ENCODE peak calls at places on chromosomes 5 and 9, in seven cellular contexts. One of them, this sample, is unnamed.

GRCh38 chr9:129852575-129852974 is 17.3 kb downstream of the USP20 start:
- DNase-seq in MCF 10A: no peak
- DNase-seq in iPS-NIHi11: no peak
- DNase-seq in mucosa of gallbladder: no peak
- DNase-seq in T-cell: no peak
- DNase-seq in COR-L47: no peak
- DNase-seq in AML-193: no peak
- DNase-seq in this sample: no peak

GRCh38 chr5:120476063-120476462 is 12.0 kb downstream of the PRR16 start:
- DNase-seq in MCF 10A: no peak
- DNase-seq in iPS-NIHi11: no peak
- DNase-seq in mucosa of gallbladder: no peak
- DNase-seq in T-cell: no peak
- DNase-seq in COR-L47: no peak
- DNase-seq in AML-193: no peak
- DNase-seq in this sample: no peak

GRCh38 chr5:127517110-127517479 is 345 bp upstream of the PRRC1 start:
- DNase-seq in MCF 10A: no peak
- DNase-seq in iPS-NIHi11: no peak
- DNase-seq in mucosa of gallbladder: no peak
- DNase-seq in T-cell: no peak
- DNase-seq in COR-L47: no peak
- DNase-seq in AML-193: peak; percentile 63
- DNase-seq in this sample: no peak

GRCh38 chr9:91489391-91489899 is 65.8 kb upstream of the NFIL3 start:
- DNase-seq in MCF 10A: no peak
- DNase-seq in iPS-NIHi11: no peak
- DNase-seq in mucosa of gallbladder: no peak
- DNase-seq in T-cell: no peak
- DNase-seq in COR-L47: no peak
- DNase-seq in AML-193: no peak
- DNase-seq in this sample: no peak

GRCh38 chr5:343461-344401 is 22.2 kb downstream of the AHRR start:
- DNase-seq in MCF 10A: peak; percentile 63
- DNase-seq in iPS-NIHi11: peak; percentile 82
- DNase-seq in mucosa of gallbladder: peak; percentile 48
- DNase-seq in T-cell: peak; percentile 12
- DNase-seq in COR-L47: peak; percentile 65
- DNase-seq in AML-193: no peak
- DNase-seq in this sample: peak; percentile 51

GRCh38 chr9:115992834-115993233 is 160.8 kb upstream of the PAPPA start:
- DNase-seq in MCF 10A: peak; percentile 17
- DNase-seq in iPS-NIHi11: no peak
- DNase-seq in mucosa of gallbladder: no peak
- DNase-seq in T-cell: no peak
- DNase-seq in COR-L47: no peak
- DNase-seq in AML-193: no peak
- DNase-seq in this sample: peak; percentile 24

GRCh38 chr9:119951090-119951489 is 581.9 kb upstream of the BRINP1 start:
- DNase-seq in MCF 10A: no peak
- DNase-seq in iPS-NIHi11: no peak
- DNase-seq in mucosa of gallbladder: no peak
- DNase-seq in T-cell: no peak
- DNase-seq in COR-L47: no peak
- DNase-seq in AML-193: no peak
- DNase-seq in this sample: peak; percentile 51

GRCh38 chr5:104297076-104297475 is 734.5 kb upstream of the NUDT12 start:
- DNase-seq in MCF 10A: no peak
- DNase-seq in iPS-NIHi11: no peak
- DNase-seq in mucosa of gallbladder: no peak
- DNase-seq in T-cell: no peak
- DNase-seq in COR-L47: no peak
- DNase-seq in AML-193: no peak
- DNase-seq in this sample: peak; percentile 67

GRCh38 chr9:127451681-127452480 is 571 bp downstream of the LRSAM1 start:
- DNase-seq in MCF 10A: peak; percentile 55
- DNase-seq in iPS-NIHi11: peak; percentile 70
- DNase-seq in mucosa of gallbladder: peak; percentile 16
- DNase-seq in T-cell: peak; percentile 28
- DNase-seq in COR-L47: peak; percentile 27
- DNase-seq in AML-193: peak; percentile 19
- DNase-seq in this sample: peak; percentile 59

GRCh38 chr9:38126730-38127129 is 57.7 kb upstream of the SHB start:
- DNase-seq in MCF 10A: peak; percentile 9
- DNase-seq in iPS-NIHi11: no peak
- DNase-seq in mucosa of gallbladder: no peak
- DNase-seq in T-cell: no peak
- DNase-seq in COR-L47: peak; percentile 70
- DNase-seq in AML-193: no peak
- DNase-seq in this sample: no peak

GRCh38 chr9:129557192-129558036 is 63.5 kb downstream of the C9orf50 start:
- DNase-seq in MCF 10A: no peak
- DNase-seq in iPS-NIHi11: peak; percentile 91
- DNase-seq in mucosa of gallbladder: peak; percentile 44
- DNase-seq in T-cell: no peak
- DNase-seq in COR-L47: no peak
- DNase-seq in AML-193: no peak
- DNase-seq in this sample: peak; percentile 98

GRCh38 chr5:38780950-38781349 is 64.9 kb upstream of the OSMR start:
- DNase-seq in MCF 10A: peak; percentile 88
- DNase-seq in iPS-NIHi11: no peak
- DNase-seq in mucosa of gallbladder: peak; percentile 72
- DNase-seq in T-cell: no peak
- DNase-seq in COR-L47: no peak
- DNase-seq in AML-193: no peak
- DNase-seq in this sample: no peak

GRCh38 chr9:134179595-134179917 is 15.2 kb upstream of the RNU6ATAC start:
- DNase-seq in MCF 10A: no peak
- DNase-seq in iPS-NIHi11: no peak
- DNase-seq in mucosa of gallbladder: no peak
- DNase-seq in T-cell: no peak
- DNase-seq in COR-L47: no peak
- DNase-seq in AML-193: no peak
- DNase-seq in this sample: no peak

GRCh38 chr9:101027733-101028345 is 688 bp upstream of the PLPPR1 start:
- DNase-seq in MCF 10A: no peak
- DNase-seq in iPS-NIHi11: no peak
- DNase-seq in mucosa of gallbladder: no peak
- DNase-seq in T-cell: no peak
- DNase-seq in COR-L47: no peak
- DNase-seq in AML-193: no peak
- DNase-seq in this sample: no peak

GRCh38 chr9:135342206-135343130 is 137.1 kb upstream of the PPP1R26 start:
- DNase-seq in MCF 10A: no peak
- DNase-seq in iPS-NIHi11: no peak
- DNase-seq in mucosa of gallbladder: no peak
- DNase-seq in T-cell: no peak
- DNase-seq in COR-L47: no peak
- DNase-seq in AML-193: no peak
- DNase-seq in this sample: no peak

GRCh38 chr5:133753856-133754255 is 141.5 kb upstream of the FSTL4 start:
- DNase-seq in MCF 10A: peak; percentile 84
- DNase-seq in iPS-NIHi11: no peak
- DNase-seq in mucosa of gallbladder: no peak
- DNase-seq in T-cell: no peak
- DNase-seq in COR-L47: no peak
- DNase-seq in AML-193: no peak
- DNase-seq in this sample: no peak

GRCh38 chr5:138448481-138449398 is 9.9 kb downstream of the REEP2 start:
- DNase-seq in MCF 10A: peak; percentile 56
- DNase-seq in iPS-NIHi11: peak; percentile 72
- DNase-seq in mucosa of gallbladder: no peak
- DNase-seq in T-cell: no peak
- DNase-seq in COR-L47: peak; percentile 99
- DNase-seq in AML-193: no peak
- DNase-seq in this sample: peak; percentile 73

GRCh38 chr9:37512439-37512838 is 26.7 kb downstream of the POLR1E start:
- DNase-seq in MCF 10A: no peak
- DNase-seq in iPS-NIHi11: no peak
- DNase-seq in mucosa of gallbladder: no peak
- DNase-seq in T-cell: peak; percentile 67
- DNase-seq in COR-L47: no peak
- DNase-seq in AML-193: no peak
- DNase-seq in this sample: peak; percentile 25

GRCh38 chr5:73792687-73793320 is 166.8 kb downstream of the ARHGEF28 start:
- DNase-seq in MCF 10A: peak; percentile 79
- DNase-seq in iPS-NIHi11: peak; percentile 79
- DNase-seq in mucosa of gallbladder: peak; percentile 76
- DNase-seq in T-cell: peak; percentile 50
- DNase-seq in COR-L47: peak; percentile 37
- DNase-seq in AML-193: peak; percentile 65
- DNase-seq in this sample: peak; percentile 75

GRCh38 chr9:98998441-98999151 is 54.9 kb downstream of the COL15A1 start:
- DNase-seq in MCF 10A: peak; percentile 69
- DNase-seq in iPS-NIHi11: peak; percentile 84
- DNase-seq in mucosa of gallbladder: peak; percentile 76
- DNase-seq in T-cell: peak; percentile 22
- DNase-seq in COR-L47: peak; percentile 43
- DNase-seq in AML-193: peak; percentile 39
- DNase-seq in this sample: peak; percentile 80

GRCh38 chr9:3879731-3880493 is 354.1 kb upstream of the RFX3 start:
- DNase-seq in MCF 10A: peak; percentile 39
- DNase-seq in iPS-NIHi11: no peak
- DNase-seq in mucosa of gallbladder: no peak
- DNase-seq in T-cell: no peak
- DNase-seq in COR-L47: peak; percentile 53
- DNase-seq in AML-193: no peak
- DNase-seq in this sample: no peak

GRCh38 chr9:23554691-23555090 is 271.3 kb downstream of the ELAVL2 start:
- DNase-seq in MCF 10A: no peak
- DNase-seq in iPS-NIHi11: no peak
- DNase-seq in mucosa of gallbladder: no peak
- DNase-seq in T-cell: no peak
- DNase-seq in COR-L47: no peak
- DNase-seq in AML-193: no peak
- DNase-seq in this sample: no peak

GRCh38 chr5:93607367-93608258 is 24.6 kb downstream of the NR2F1 start:
- DNase-seq in MCF 10A: peak; percentile 62
- DNase-seq in iPS-NIHi11: peak; percentile 52
- DNase-seq in mucosa of gallbladder: no peak
- DNase-seq in T-cell: peak; percentile 29
- DNase-seq in COR-L47: peak; percentile 83
- DNase-seq in AML-193: peak; percentile 5
- DNase-seq in this sample: peak; percentile 93

GRCh38 chr5:95238560-95239325 is 46.2 kb downstream of the MCTP1 start:
- DNase-seq in MCF 10A: peak; percentile 55
- DNase-seq in iPS-NIHi11: no peak
- DNase-seq in mucosa of gallbladder: no peak
- DNase-seq in T-cell: no peak
- DNase-seq in COR-L47: peak; percentile 37
- DNase-seq in AML-193: peak; percentile 26
- DNase-seq in this sample: no peak

GRCh38 chr5:157710887-157711286 is 20.3 kb upstream of the THG1L start:
- DNase-seq in MCF 10A: peak; percentile 16
- DNase-seq in iPS-NIHi11: no peak
- DNase-seq in mucosa of gallbladder: no peak
- DNase-seq in T-cell: no peak
- DNase-seq in COR-L47: no peak
- DNase-seq in AML-193: no peak
- DNase-seq in this sample: no peak

GRCh38 chr9:94973491-94973941 is 247.0 kb downstream of the AOPEP start:
- DNase-seq in MCF 10A: no peak
- DNase-seq in iPS-NIHi11: no peak
- DNase-seq in mucosa of gallbladder: no peak
- DNase-seq in T-cell: no peak
- DNase-seq in COR-L47: no peak
- DNase-seq in AML-193: no peak
- DNase-seq in this sample: no peak

GRCh38 chr9:132003904-132004303 is 75.8 kb downstream of the MED27 start:
- DNase-seq in MCF 10A: no peak
- DNase-seq in iPS-NIHi11: no peak
- DNase-seq in mucosa of gallbladder: no peak
- DNase-seq in T-cell: no peak
- DNase-seq in COR-L47: no peak
- DNase-seq in AML-193: no peak
- DNase-seq in this sample: no peak

GRCh38 chr5:172285226-172286143 is 1.9 kb upstream of the UBTD2 start:
- DNase-seq in MCF 10A: no peak
- DNase-seq in iPS-NIHi11: no peak
- DNase-seq in mucosa of gallbladder: no peak
- DNase-seq in T-cell: no peak
- DNase-seq in COR-L47: no peak
- DNase-seq in AML-193: no peak
- DNase-seq in this sample: peak; percentile 60

GRCh38 chr9:4139201-4139600 is 160.7 kb downstream of the GLIS3 start:
- DNase-seq in MCF 10A: no peak
- DNase-seq in iPS-NIHi11: no peak
- DNase-seq in mucosa of gallbladder: no peak
- DNase-seq in T-cell: no peak
- DNase-seq in COR-L47: no peak
- DNase-seq in AML-193: no peak
- DNase-seq in this sample: no peak

GRCh38 chr5:68368686-68369359 is 153.3 kb downstream of the PIK3R1 start:
- DNase-seq in MCF 10A: peak; percentile 58
- DNase-seq in iPS-NIHi11: no peak
- DNase-seq in mucosa of gallbladder: no peak
- DNase-seq in T-cell: no peak
- DNase-seq in COR-L47: peak; percentile 80
- DNase-seq in AML-193: no peak
- DNase-seq in this sample: no peak

GRCh38 chr5:77569409-77569808 is 69.1 kb downstream of the OTP start:
- DNase-seq in MCF 10A: peak; percentile 54
- DNase-seq in iPS-NIHi11: no peak
- DNase-seq in mucosa of gallbladder: no peak
- DNase-seq in T-cell: no peak
- DNase-seq in COR-L47: no peak
- DNase-seq in AML-193: peak; percentile 36
- DNase-seq in this sample: no peak

GRCh38 chr5:9445989-9446388 is 99.9 kb downstream of the SEMA5A start:
- DNase-seq in MCF 10A: no peak
- DNase-seq in iPS-NIHi11: no peak
- DNase-seq in mucosa of gallbladder: no peak
- DNase-seq in T-cell: no peak
- DNase-seq in COR-L47: no peak
- DNase-seq in AML-193: no peak
- DNase-seq in this sample: no peak

This sample was measured in mesendoderm.